ENCODE peak calls at places on chromosomes 4 and X, in nine cellular contexts. One of them, this sample, is unnamed. For H3K27me3, the result is how much of the 10 kb centered on the place peaks cover.

GRCh38 chr4:37389967-37390580 is 145.5 kb downstream of the NWD2 start:
- DNase-seq in pancreas: peak
- DNase-seq in lower lobe of right lung: no peak
- DNase-seq in ovary: no peak
- DNase-seq in uterus: no peak
- DNase-seq in ascending aorta: no peak
- DNase-seq in A673: peak
- DNase-seq in GM23338: peak
- DNase-seq in neural progenitor cell: peak
- DNase-seq in this sample: no peak

GRCh38 chr4:145954924-145955339 is 16.3 kb upstream of the ZNF827 start:
- DNase-seq in pancreas: peak
- DNase-seq in lower lobe of right lung: no peak
- DNase-seq in ovary: no peak
- DNase-seq in uterus: no peak
- DNase-seq in ascending aorta: no peak
- DNase-seq in A673: peak
- DNase-seq in GM23338: no peak
- DNase-seq in neural progenitor cell: no peak
- DNase-seq in this sample: no peak

GRCh38 chr4:15550491-15550890 is 80.8 kb downstream of the CC2D2A start:
- DNase-seq in pancreas: no peak
- DNase-seq in lower lobe of right lung: no peak
- DNase-seq in ovary: no peak
- DNase-seq in uterus: no peak
- DNase-seq in ascending aorta: no peak
- DNase-seq in A673: no peak
- DNase-seq in GM23338: no peak
- DNase-seq in neural progenitor cell: no peak
- DNase-seq in this sample: no peak

GRCh38 chr4:168585168-168586091 is 88.6 kb downstream of the PALLD start:
- DNase-seq in pancreas: peak
- DNase-seq in lower lobe of right lung: peak
- DNase-seq in ovary: peak
- DNase-seq in uterus: peak
- DNase-seq in ascending aorta: peak
- DNase-seq in A673: peak
- DNase-seq in GM23338: peak
- DNase-seq in neural progenitor cell: peak
- DNase-seq in this sample: peak

GRCh38 chrX:108468486-108468885 is 28.8 kb downstream of the COL4A5 start:
- DNase-seq in pancreas: no peak
- DNase-seq in lower lobe of right lung: no peak
- DNase-seq in ovary: no peak
- DNase-seq in uterus: no peak
- DNase-seq in ascending aorta: no peak
- DNase-seq in A673: no peak
- DNase-seq in GM23338: no peak
- DNase-seq in neural progenitor cell: no peak
- DNase-seq in this sample: no peak

GRCh38 chrX:122625821-122626220 is 558.3 kb upstream of the GRIA3 start:
- DNase-seq in pancreas: no peak
- DNase-seq in lower lobe of right lung: no peak
- DNase-seq in ovary: no peak
- DNase-seq in uterus: no peak
- DNase-seq in ascending aorta: no peak
- DNase-seq in A673: no peak
- DNase-seq in GM23338: no peak
- DNase-seq in neural progenitor cell: no peak
- DNase-seq in this sample: no peak

GRCh38 chr4:7312691-7313090 is 120.4 kb downstream of the SORCS2 start:
- DNase-seq in pancreas: no peak
- DNase-seq in lower lobe of right lung: no peak
- DNase-seq in ovary: no peak
- DNase-seq in uterus: no peak
- DNase-seq in ascending aorta: no peak
- DNase-seq in A673: no peak
- DNase-seq in GM23338: no peak
- DNase-seq in neural progenitor cell: no peak
- DNase-seq in this sample: no peak

GRCh38 chr4:71595576-71596108 is 188.2 kb downstream of the GC start:
- DNase-seq in pancreas: no peak
- DNase-seq in lower lobe of right lung: no peak
- DNase-seq in ovary: no peak
- DNase-seq in uterus: no peak
- DNase-seq in ascending aorta: no peak
- DNase-seq in A673: no peak
- DNase-seq in GM23338: no peak
- DNase-seq in neural progenitor cell: no peak
- DNase-seq in this sample: no peak

GRCh38 chrX:107628662-107629532 is 587 bp downstream of the PRPS1 start:
- DNase-seq in pancreas: peak
- DNase-seq in lower lobe of right lung: peak
- DNase-seq in ovary: peak
- DNase-seq in uterus: peak
- DNase-seq in ascending aorta: no peak
- DNase-seq in A673: peak
- DNase-seq in GM23338: peak
- DNase-seq in neural progenitor cell: peak
- DNase-seq in this sample: peak

GRCh38 chr4:56298210-56298609 is 89.1 kb downstream of the AASDH start:
- DNase-seq in pancreas: no peak
- DNase-seq in lower lobe of right lung: no peak
- DNase-seq in ovary: no peak
- DNase-seq in uterus: no peak
- DNase-seq in ascending aorta: no peak
- DNase-seq in A673: no peak
- DNase-seq in GM23338: no peak
- DNase-seq in neural progenitor cell: no peak
- DNase-seq in this sample: no peak

GRCh38 chr4:23097251-23097650 is 404.5 kb downstream of the GBA3 start:
- DNase-seq in pancreas: no peak
- DNase-seq in lower lobe of right lung: no peak
- DNase-seq in ovary: no peak
- DNase-seq in uterus: no peak
- DNase-seq in ascending aorta: no peak
- DNase-seq in A673: no peak
- DNase-seq in GM23338: no peak
- DNase-seq in neural progenitor cell: no peak
- DNase-seq in this sample: no peak

GRCh38 chrX:25012433-25012735 is 3.4 kb downstream of the ARX start:
- DNase-seq in pancreas: no peak
- DNase-seq in lower lobe of right lung: no peak
- DNase-seq in ovary: peak
- DNase-seq in uterus: no peak
- DNase-seq in ascending aorta: no peak
- DNase-seq in A673: no peak
- DNase-seq in GM23338: peak
- DNase-seq in neural progenitor cell: peak
- DNase-seq in this sample: no peak

GRCh38 chrX:25012793-25013592 is 2.8 kb downstream of the ARX start:
- DNase-seq in pancreas: no peak
- DNase-seq in lower lobe of right lung: no peak
- DNase-seq in ovary: no peak
- DNase-seq in uterus: no peak
- DNase-seq in ascending aorta: no peak
- DNase-seq in A673: no peak
- DNase-seq in GM23338: no peak
- DNase-seq in neural progenitor cell: peak
- DNase-seq in this sample: no peak

GRCh38 chrX:25009407-25009806 is 6.4 kb downstream of the ARX start:
- DNase-seq in pancreas: no peak
- DNase-seq in lower lobe of right lung: no peak
- DNase-seq in ovary: no peak
- DNase-seq in uterus: no peak
- DNase-seq in ascending aorta: no peak
- DNase-seq in A673: no peak
- DNase-seq in GM23338: no peak
- DNase-seq in neural progenitor cell: no peak
- DNase-seq in this sample: no peak

GRCh38 chrX:25011589-25012432 is 4.0 kb downstream of the ARX start:
- DNase-seq in pancreas: no peak
- DNase-seq in lower lobe of right lung: no peak
- DNase-seq in ovary: peak
- DNase-seq in uterus: no peak
- DNase-seq in ascending aorta: no peak
- DNase-seq in A673: no peak
- DNase-seq in GM23338: no peak
- DNase-seq in neural progenitor cell: peak
- DNase-seq in this sample: no peak

DNA sequence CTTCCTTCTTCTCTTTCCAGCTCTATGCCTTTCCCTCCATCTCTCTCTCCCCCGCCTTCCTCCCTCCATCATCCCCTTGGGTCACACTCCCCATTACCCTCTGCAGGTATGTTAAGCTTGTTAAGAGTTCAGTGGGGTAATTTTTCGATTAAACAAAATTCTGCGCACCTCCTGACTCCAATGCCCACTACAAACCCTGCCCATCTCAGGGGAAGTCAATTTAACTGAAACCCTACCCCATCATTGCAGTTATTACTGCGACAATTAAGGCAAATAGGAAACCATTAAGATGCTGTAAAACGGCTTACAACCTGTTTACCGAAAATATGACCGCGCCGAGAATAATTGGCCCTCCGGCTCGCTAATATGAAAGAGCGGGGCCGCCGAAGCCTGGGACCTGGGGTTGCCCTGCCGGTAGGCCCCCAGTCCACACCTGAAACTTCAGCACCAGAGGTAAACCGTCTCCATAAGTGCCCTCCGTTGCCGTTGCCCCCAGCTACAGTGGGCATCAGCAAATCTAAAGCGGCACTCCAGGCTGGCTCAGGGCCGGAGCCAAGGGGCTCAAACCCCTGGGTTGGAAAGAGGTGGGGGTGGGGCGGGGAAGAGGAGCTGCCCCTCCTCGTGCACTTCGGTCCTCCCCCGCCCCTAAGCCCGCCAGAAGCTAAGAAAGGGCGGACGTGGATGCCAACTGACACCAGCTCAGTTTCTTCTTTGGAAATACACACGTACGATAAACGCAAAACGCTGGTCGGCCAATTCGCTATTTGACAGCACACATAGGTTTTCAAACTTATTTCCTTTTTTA is 4.8 kb downstream of the ARX start:
- DNase-seq in pancreas: no peak
- DNase-seq in lower lobe of right lung: no peak
- DNase-seq in ovary: peak
- DNase-seq in uterus: no peak
- DNase-seq in ascending aorta: no peak
- DNase-seq in A673: no peak
- DNase-seq in GM23338: no peak
- DNase-seq in neural progenitor cell: peak
- DNase-seq in this sample: no peak
- H3K27me3 ChIP-seq in pancreas: under half
- H3K27me3 ChIP-seq in lower lobe of right lung: half or more
- H3K27me3 ChIP-seq in ovary: under half
- H3K27me3 ChIP-seq in uterus: half or more
- H3K27me3 ChIP-seq in ascending aorta: under half
- H3K27me3 ChIP-seq in A673: under half
- H3K27me3 ChIP-seq in GM23338: half or more
- H3K27me3 ChIP-seq in neural progenitor cell: half or more
- H3K27me3 ChIP-seq in this sample: half or more

GRCh38 chrX:65696613-65697012 is 29.2 kb downstream of the MSN start:
- DNase-seq in pancreas: no peak
- DNase-seq in lower lobe of right lung: no peak
- DNase-seq in ovary: no peak
- DNase-seq in uterus: no peak
- DNase-seq in ascending aorta: no peak
- DNase-seq in A673: no peak
- DNase-seq in GM23338: no peak
- DNase-seq in neural progenitor cell: no peak
- DNase-seq in this sample: no peak
- H3K4me3 ChIP-seq in pancreas: no peak
- H3K4me3 ChIP-seq in lower lobe of right lung: no peak
- H3K4me3 ChIP-seq in ovary: no peak
- H3K4me3 ChIP-seq in uterus: no peak
- H3K4me3 ChIP-seq in ascending aorta: no peak
- H3K4me3 ChIP-seq in A673: no peak
- H3K4me3 ChIP-seq in GM23338: no peak
- H3K4me3 ChIP-seq in neural progenitor cell: no peak
- H3K4me3 ChIP-seq in this sample: peak

GRCh38 chr4:178577933-178578332 is 1135.7 kb upstream of the AGA start:
- DNase-seq in pancreas: no peak
- DNase-seq in lower lobe of right lung: no peak
- DNase-seq in ovary: no peak
- DNase-seq in uterus: no peak
- DNase-seq in ascending aorta: no peak
- DNase-seq in A673: peak
- DNase-seq in GM23338: peak
- DNase-seq in neural progenitor cell: peak
- DNase-seq in this sample: no peak
- TF ChIP-seq CTCF in pancreas: no peak
- TF ChIP-seq CTCF in lower lobe of right lung: no peak
- TF ChIP-seq CTCF in ovary: no peak
- TF ChIP-seq CTCF in uterus: no peak
- TF ChIP-seq CTCF in ascending aorta: no peak
- TF ChIP-seq CTCF in A673: peak
- TF ChIP-seq CTCF in GM23338: peak
- TF ChIP-seq CTCF in neural progenitor cell: peak
- TF ChIP-seq CTCF in this sample: no peak

GRCh38 chrX:42220083-42220482 is 296.7 kb upstream of the CASK start:
- DNase-seq in pancreas: no peak
- DNase-seq in lower lobe of right lung: no peak
- DNase-seq in ovary: no peak
- DNase-seq in uterus: no peak
- DNase-seq in ascending aorta: no peak
- DNase-seq in A673: no peak
- DNase-seq in GM23338: no peak
- DNase-seq in neural progenitor cell: no peak
- DNase-seq in this sample: no peak
- H3K27me3 ChIP-seq in pancreas: under half
- H3K27me3 ChIP-seq in lower lobe of right lung: under half
- H3K27me3 ChIP-seq in ovary: under half
- H3K27me3 ChIP-seq in uterus: under half
- H3K27me3 ChIP-seq in ascending aorta: under half
- H3K27me3 ChIP-seq in A673: under half
- H3K27me3 ChIP-seq in GM23338: under half
- H3K27me3 ChIP-seq in neural progenitor cell: under half
- H3K27me3 ChIP-seq in this sample: under half

GRCh38 chr4:11783588-11783987 is 354.9 kb upstream of the HS3ST1 start:
- DNase-seq in pancreas: no peak
- DNase-seq in lower lobe of right lung: no peak
- DNase-seq in ovary: no peak
- DNase-seq in uterus: no peak
- DNase-seq in ascending aorta: no peak
- DNase-seq in A673: no peak
- DNase-seq in GM23338: no peak
- DNase-seq in neural progenitor cell: no peak
- DNase-seq in this sample: no peak
- H3K4me3 ChIP-seq in pancreas: no peak
- H3K4me3 ChIP-seq in lower lobe of right lung: no peak
- H3K4me3 ChIP-seq in ovary: no peak
- H3K4me3 ChIP-seq in uterus: no peak
- H3K4me3 ChIP-seq in ascending aorta: no peak
- H3K4me3 ChIP-seq in A673: no peak
- H3K4me3 ChIP-seq in GM23338: no peak
- H3K4me3 ChIP-seq in neural progenitor cell: no peak
- H3K4me3 ChIP-seq in this sample: no peak

DNA sequence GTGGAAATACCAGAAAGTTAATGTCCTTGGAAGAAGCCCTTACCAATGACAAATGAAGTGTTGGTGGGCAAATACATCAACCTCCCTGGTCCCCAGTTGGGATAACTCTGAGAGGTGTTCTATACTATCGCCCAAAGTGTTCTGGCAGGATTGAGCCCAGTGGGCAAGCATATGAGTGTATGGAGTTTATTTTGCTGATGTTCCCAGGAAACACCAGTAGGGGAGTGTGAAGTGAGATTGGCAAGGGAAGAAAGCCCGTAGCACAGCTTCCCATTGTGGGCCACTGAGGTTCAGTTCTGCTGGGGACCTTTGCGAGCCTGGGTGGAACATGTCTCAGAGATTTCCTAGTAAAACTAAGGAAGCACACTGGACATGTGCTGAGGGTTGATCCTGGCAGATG is 65.1 kb downstream of the ARHGAP6 start:
- DNase-seq in pancreas: no peak
- DNase-seq in lower lobe of right lung: no peak
- DNase-seq in ovary: no peak
- DNase-seq in uterus: no peak
- DNase-seq in ascending aorta: no peak
- DNase-seq in A673: no peak
- DNase-seq in GM23338: peak
- DNase-seq in neural progenitor cell: no peak
- DNase-seq in this sample: no peak
- TF ChIP-seq CTCF in pancreas: no peak
- TF ChIP-seq CTCF in lower lobe of right lung: no peak
- TF ChIP-seq CTCF in ovary: no peak
- TF ChIP-seq CTCF in uterus: no peak
- TF ChIP-seq CTCF in ascending aorta: no peak
- TF ChIP-seq CTCF in A673: no peak
- TF ChIP-seq CTCF in GM23338: no peak
- TF ChIP-seq CTCF in neural progenitor cell: no peak
- TF ChIP-seq CTCF in this sample: no peak